ENCODE peak calls at places on chromosomes 4 and X, in seven cellular contexts. J, U, D, C, S, I and T are unnamed samples.

GRCh38 chr4:166324321-166324720 is 451.3 kb downstream of the TLL1 start:
- DNase-seq in J (peak), U (no peak), D (no peak), C (peak), S (no peak), I (no peak), T (peak)

GRCh38 chrX:118370921-118371624 is 25.2 kb downstream of the WDR44 start:
- DNase-seq in J (no peak), U (no peak), D (no peak), C (no peak), S (no peak), I (no peak), T (no peak)

GRCh38 chr4:168751263-168752225 is 254.7 kb downstream of the PALLD start:
- DNase-seq in J (no peak), U (no peak), D (no peak), C (peak), S (no peak), I (no peak), T (no peak)

GRCh38 chr4:55819634-55820033 is at the start of gene EXOC1L:
- DNase-seq in J (peak), U (no peak), D (no peak), C (no peak), S (no peak), I (no peak), T (peak)

GRCh38 chr4:151484396-151485102 is 75.6 kb downstream of the FHIP1A start:
- DNase-seq in J (peak), U (no peak), D (peak), C (peak), S (no peak), I (no peak), T (peak)

GRCh38 chr4:151035321-151035720 is 20.2 kb upstream of the LRBA start:
- DNase-seq in J (peak), U (no peak), D (no peak), C (no peak), S (no peak), I (no peak), T (peak)

GRCh38 chr4:6967846-6968340 is 58.3 kb downstream of the TBC1D14 start:
- DNase-seq in J (no peak), U (no peak), D (no peak), C (no peak), S (no peak), I (no peak), T (no peak)

GRCh38 chrX:34918091-34918736 is 24.4 kb upstream of the FAM47B start:
- DNase-seq in J (no peak), U (no peak), D (no peak), C (peak), S (no peak), I (no peak), T (no peak)

GRCh38 chrX:130645955-130646583 is 244.3 kb downstream of the RBMX2 start:
- DNase-seq in J (no peak), U (no peak), D (no peak), C (no peak), S (no peak), I (no peak), T (no peak)

GRCh38 chrX:17977696-17978095 is 116.6 kb upstream of the RAI2 start:
- DNase-seq in J (no peak), U (no peak), D (no peak), C (no peak), S (no peak), I (no peak), T (no peak)

GRCh38 chrX:15853586-15854079 is 980 bp downstream of the AP1S2 start:
- DNase-seq in J (peak), U (peak), D (no peak), C (peak), S (no peak), I (no peak), T (no peak)

GRCh38 chr4:156934259-156934635 is 37.4 kb downstream of the PDGFC start:
- DNase-seq in J (no peak), U (no peak), D (no peak), C (no peak), S (no peak), I (no peak), T (no peak)

GRCh38 chr4:6368096-6368495 is 98.4 kb downstream of the WFS1 start:
- DNase-seq in J (no peak), U (no peak), D (no peak), C (no peak), S (no peak), I (no peak), T (no peak)

GRCh38 chr4:173217727-173218126 is 49.1 kb downstream of the GALNT7 start:
- DNase-seq in J (no peak), U (no peak), D (no peak), C (peak), S (no peak), I (no peak), T (no peak)

GRCh38 chr4:8129136-8129535 is 29.5 kb downstream of the ABLIM2 start:
- DNase-seq in J (no peak), U (no peak), D (no peak), C (no peak), S (no peak), I (no peak), T (no peak)

GRCh38 chrX:136076942-136077341 is 70.4 kb upstream of the FHL1 start:
- DNase-seq in J (no peak), U (no peak), D (no peak), C (no peak), S (no peak), I (no peak), T (no peak)

GRCh38 chrX:71533850-71534515 is 1.1 kb downstream of the OGT start:
- DNase-seq in J (peak), U (peak), D (no peak), C (peak), S (peak), I (peak), T (peak)

GRCh38 chrX:120358687-120359086 is 3.2 kb upstream of the ATP1B4 start:
- DNase-seq in J (peak), U (no peak), D (no peak), C (peak), S (no peak), I (no peak), T (no peak)

GRCh38 chrX:56232221-56233082 is at the start of gene KLF8:
- DNase-seq in J (peak), U (no peak), D (no peak), C (peak), S (peak), I (peak), T (peak)

GRCh38 chr4:80197601-80198444 is 520 bp downstream of the PRDM8 start:
- DNase-seq in J (peak), U (no peak), D (no peak), C (peak), S (no peak), I (peak), T (peak)

GRCh38 chr4:37628977-37629609 is 57.1 kb downstream of the RELL1 start:
- DNase-seq in J (no peak), U (no peak), D (no peak), C (peak), S (no peak), I (no peak), T (no peak)

GRCh38 chr4:31620476-31620875 is 900.3 kb downstream of the PCDH7 start:
- DNase-seq in J (no peak), U (no peak), D (no peak), C (no peak), S (no peak), I (no peak), T (no peak)

GRCh38 chrX:136909119-136909705 is 28.7 kb upstream of the RBMX start:
- DNase-seq in J (peak), U (peak), D (peak), C (peak), S (peak), I (peak), T (peak)

GRCh38 chrX:53230116-53230515 is 5.1 kb upstream of the KDM5C start:
- DNase-seq in J (no peak), U (no peak), D (no peak), C (no peak), S (no peak), I (no peak), T (no peak)

GRCh38 chrX:40952855-40953254 is 132.4 kb upstream of the USP9X start:
- DNase-seq in J (no peak), U (no peak), D (no peak), C (peak), S (no peak), I (no peak), T (no peak)

GRCh38 chrX:70664726-70665125 is 220.1 kb downstream of the DLG3 start:
- DNase-seq in J (peak), U (no peak), D (no peak), C (peak), S (peak), I (no peak), T (no peak)

GRCh38 chrX:47156611-47157520 is 11.8 kb downstream of the RBM10 start:
- DNase-seq in J (no peak), U (no peak), D (no peak), C (peak), S (no peak), I (no peak), T (no peak)

GRCh38 chr4:182126567-182126966 is 116.6 kb upstream of the TENM3 start:
- DNase-seq in J (no peak), U (no peak), D (no peak), C (peak), S (no peak), I (no peak), T (no peak)

GRCh38 chr4:154490589-154491340 is 834 bp downstream of the DCHS2 start:
- DNase-seq in J (no peak), U (no peak), D (no peak), C (no peak), S (no peak), I (no peak), T (no peak)

GRCh38 chr4:100190643-100191600 is 654 bp upstream of the DDIT4L start:
- DNase-seq in J (no peak), U (no peak), D (no peak), C (no peak), S (no peak), I (no peak), T (no peak)

GRCh38 chrX:70970482-70970999 is 39.6 kb upstream of the SLC7A3 start:
- DNase-seq in J (no peak), U (no peak), D (no peak), C (peak), S (no peak), I (no peak), T (peak)

GRCh38 chr4:26737385-26737784 is 123.3 kb upstream of the STIM2 start:
- DNase-seq in J (no peak), U (no peak), D (no peak), C (no peak), S (no peak), I (no peak), T (no peak)